ENCODE peak calls at places on chromosome 13, in five cellular contexts. One of them, this sample, is unnamed.

GRCh38 chr13:35791191-35791902 is 314.9 kb upstream of the MAB21L1 start:
- DNase-seq in CD4-positive, alpha-beta T cell: no peak
- DNase-seq in Right ventricle myocardium superior: no peak
- DNase-seq in HT-29: no peak
- DNase-seq in head of caudate nucleus: no peak
- DNase-seq in this sample: no peak

GRCh38 chr13:46655727-46656180 is 102.8 kb downstream of the LRCH1 start:
- DNase-seq in CD4-positive, alpha-beta T cell: no peak
- DNase-seq in Right ventricle myocardium superior: no peak
- DNase-seq in HT-29: peak; percentile 65
- DNase-seq in head of caudate nucleus: no peak
- DNase-seq in this sample: no peak

GRCh38 chr13:111512707-111513106 is 192.3 kb downstream of the TEX29 start:
- DNase-seq in CD4-positive, alpha-beta T cell: no peak
- DNase-seq in Right ventricle myocardium superior: no peak
- DNase-seq in HT-29: no peak
- DNase-seq in head of caudate nucleus: no peak
- DNase-seq in this sample: no peak

GRCh38 chr13:71254384-71254783 is 612.6 kb downstream of the DACH1 start:
- DNase-seq in CD4-positive, alpha-beta T cell: no peak
- DNase-seq in Right ventricle myocardium superior: no peak
- DNase-seq in HT-29: peak; percentile 47
- DNase-seq in head of caudate nucleus: no peak
- DNase-seq in this sample: no peak

GRCh38 chr13:111469450-111469849 is 149.0 kb downstream of the TEX29 start:
- DNase-seq in CD4-positive, alpha-beta T cell: no peak
- DNase-seq in Right ventricle myocardium superior: no peak
- DNase-seq in HT-29: no peak
- DNase-seq in head of caudate nucleus: no peak
- DNase-seq in this sample: no peak

GRCh38 chr13:34012354-34012753 is 194.4 kb downstream of the RFC3 start:
- DNase-seq in CD4-positive, alpha-beta T cell: no peak
- DNase-seq in Right ventricle myocardium superior: no peak
- DNase-seq in HT-29: no peak
- DNase-seq in head of caudate nucleus: no peak
- DNase-seq in this sample: no peak

GRCh38 chr13:49374585-49375290 is 69.1 kb downstream of the CAB39L start:
- DNase-seq in CD4-positive, alpha-beta T cell: no peak
- DNase-seq in Right ventricle myocardium superior: no peak
- DNase-seq in HT-29: no peak
- DNase-seq in head of caudate nucleus: no peak
- DNase-seq in this sample: no peak

GRCh38 chr13:94999871-95000270 is 287.5 kb upstream of the SOX21 start:
- DNase-seq in CD4-positive, alpha-beta T cell: no peak
- DNase-seq in Right ventricle myocardium superior: no peak
- DNase-seq in HT-29: no peak
- DNase-seq in head of caudate nucleus: no peak
- DNase-seq in this sample: no peak

GRCh38 chr13:71902676-71903075 is 35.7 kb upstream of the DACH1 start:
- DNase-seq in CD4-positive, alpha-beta T cell: no peak
- DNase-seq in Right ventricle myocardium superior: no peak
- DNase-seq in HT-29: no peak
- DNase-seq in head of caudate nucleus: no peak
- DNase-seq in this sample: no peak

GRCh38 chr13:31012285-31013024 is 80.0 kb downstream of the TEX26 start:
- DNase-seq in CD4-positive, alpha-beta T cell: no peak
- DNase-seq in Right ventricle myocardium superior: no peak
- DNase-seq in HT-29: peak; percentile 78
- DNase-seq in head of caudate nucleus: no peak
- DNase-seq in this sample: peak; percentile 11

GRCh38 chr13:24868874-24869273 is 104.9 kb downstream of the RNF17 start:
- DNase-seq in CD4-positive, alpha-beta T cell: no peak
- DNase-seq in Right ventricle myocardium superior: no peak
- DNase-seq in HT-29: no peak
- DNase-seq in head of caudate nucleus: no peak
- DNase-seq in this sample: no peak

GRCh38 chr13:60392136-60392535 is 4.9 kb upstream of the TDRD3 start:
- DNase-seq in CD4-positive, alpha-beta T cell: no peak
- DNase-seq in Right ventricle myocardium superior: no peak
- DNase-seq in HT-29: no peak
- DNase-seq in head of caudate nucleus: no peak
- DNase-seq in this sample: no peak

This sample was measured in NT2/D1.